ENCODE peak calls at places on chromosomes 6 and 20, in eight cellular contexts. D is ascending aorta, Y is dorsolateral prefrontal cortex, H is neural progenitor cell, M is breast epithelium, L is endodermal cell, J is IMR-90, S is pancreas. G is an unnamed sample.

GRCh38 chr6:95658896-95659295 is 81.6 kb downstream of the MANEA start:
- DNase-seq in D (no peak), Y (no peak), H (no peak), M (no peak), L (no peak), J (no peak), S (no peak), G (no peak)

GRCh38 chr6:107819976-107820551 is 4.0 kb downstream of the SCML4 start:
- DNase-seq in D (no peak), Y (no peak), H (peak; percentile 81), M (no peak), L (peak; percentile 74), J (peak; percentile 1), S (no peak), G (no peak)

GRCh38 chr6:44049989-44050871 is 77.0 kb downstream of the MRPL14 start:
- DNase-seq in D (no peak), Y (no peak), H (no peak), M (no peak), L (no peak), J (peak; percentile 39), S (no peak), G (no peak)

GRCh38 chr6:28657756-28658465 is 132.2 kb downstream of the GPX5 start:
- DNase-seq in D (no peak), Y (peak; percentile 70), H (peak; percentile 68), M (no peak), L (peak; percentile 82), J (peak; percentile 69), S (no peak), G (no peak)

GRCh38 chr20:57660510-57661199 is 40.4 kb upstream of the ZBP1 start:
- DNase-seq in D (no peak), Y (no peak), H (no peak), M (peak; percentile 27), L (no peak), J (no peak), S (peak; percentile 35), G (peak; percentile 1)

GRCh38 chr6:138297761-138298298 is 79.5 kb upstream of the PBOV1 start:
- DNase-seq in D (no peak), Y (no peak), H (no peak), M (no peak), L (no peak), J (no peak), S (no peak), G (no peak)

GRCh38 chr6:168060521-168060931 is 18.5 kb downstream of the FRMD1 start:
- DNase-seq in D (no peak), Y (peak; percentile 64), H (peak; percentile 79), M (no peak), L (peak; percentile 87), J (peak; percentile 43), S (peak; percentile 81), G (no peak)

GRCh38 chr20:29319725-29320124 is 1937.7 kb upstream of the DEFB115 start:
- DNase-seq in D (no peak), Y (no peak), H (no peak), M (no peak), L (no peak), J (no peak), S (no peak), G (no peak)

GRCh38 chr6:53582963-53583362 is 38.1 kb upstream of the GCLC start:
- DNase-seq in D (no peak), Y (no peak), H (no peak), M (no peak), L (no peak), J (peak; percentile 38), S (no peak), G (no peak)

GRCh38 chr6:5599112-5599511 is 337.8 kb downstream of the FARS2 start:
- DNase-seq in D (no peak), Y (no peak), H (no peak), M (no peak), L (no peak), J (no peak), S (no peak), G (no peak)

GRCh38 chr20:64082126-64082638 is 2.0 kb downstream of the LKAAEAR1 start:
- DNase-seq in D (no peak), Y (no peak), H (peak; percentile 56), M (no peak), L (peak; percentile 69), J (no peak), S (no peak), G (no peak)

GRCh38 chr6:116405147-116405546 is 34.4 kb downstream of the DSE start:
- DNase-seq in D (no peak), Y (no peak), H (peak; percentile 57), M (no peak), L (no peak), J (peak; percentile 84), S (no peak), G (no peak)
- H3K27ac ChIP-seq in D (peak overlapping the region; percentile 66), Y (peak overlapping the region; percentile 41), H (no peak overlapping the region), M (peak overlapping the region; percentile 75), L (peak overlapping the region; percentile 44), J (peak overlapping the region; percentile 55), S (no peak overlapping the region), G (peak overlapping the region; percentile 60)

DNA sequence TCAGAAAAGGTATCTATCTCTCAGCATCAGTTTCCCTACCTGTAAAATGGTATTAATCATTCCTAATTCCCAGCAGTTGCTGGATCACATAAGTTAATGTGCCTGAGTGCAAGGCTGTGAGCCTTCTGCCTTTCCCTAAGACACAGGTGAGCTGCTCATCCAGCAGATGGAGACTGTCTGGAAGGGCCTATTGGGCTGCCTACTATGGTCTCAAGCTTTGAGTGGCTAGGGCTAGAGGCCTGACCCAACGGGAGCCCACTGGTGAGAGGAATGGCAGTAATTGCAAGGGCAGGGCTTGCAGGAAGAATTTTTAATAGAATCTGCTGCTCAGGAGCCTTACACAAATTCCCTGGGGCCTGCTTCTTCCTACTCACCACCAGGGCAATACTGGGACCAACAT is 4.3 kb downstream of the KHDC1 start:
- DNase-seq in D (no peak), Y (no peak), H (no peak), M (no peak), L (peak; percentile 63), J (no peak), S (no peak), G (no peak)
- TF ChIP-seq CTCF in D (no peak), Y (no peak), H (no peak), M (no peak), L (peak; percentile 57), J (no peak), S (no peak), G (no peak)

GRCh38 chr6:106735136-106735535 is 105.8 kb downstream of the QRSL1 start:
- DNase-seq in D (no peak), Y (no peak), H (no peak), M (no peak), L (no peak), J (no peak), S (no peak), G (no peak)
- H3K27ac ChIP-seq in D (no peak overlapping the region), Y (no peak overlapping the region), H (no peak overlapping the region), M (no peak overlapping the region), L (no peak overlapping the region), J (no peak overlapping the region), S (no peak overlapping the region), G (no peak overlapping the region)

GRCh38 chr6:16496210-16496609 is 257.8 kb downstream of the GMPR start:
- DNase-seq in D (no peak), Y (no peak), H (no peak), M (no peak), L (no peak), J (no peak), S (no peak), G (no peak)
- TF ChIP-seq CTCF in D (no peak), Y (no peak), H (no peak), M (no peak), L (peak; percentile 34), J (no peak), S (no peak), G (no peak)

GRCh38 chr6:104941694-104942177 is 15.2 kb upstream of the LIN28B start:
- DNase-seq in D (no peak), Y (no peak), H (peak; percentile 34), M (no peak), L (no peak), J (no peak), S (no peak), G (no peak)
- H3K27ac ChIP-seq in D (no peak overlapping the region), Y (no peak overlapping the region), H (peak overlapping the region; percentile 68), M (no peak overlapping the region), L (peak overlapping the region; percentile 83), J (no peak overlapping the region), S (no peak overlapping the region), G (no peak overlapping the region)

DNA sequence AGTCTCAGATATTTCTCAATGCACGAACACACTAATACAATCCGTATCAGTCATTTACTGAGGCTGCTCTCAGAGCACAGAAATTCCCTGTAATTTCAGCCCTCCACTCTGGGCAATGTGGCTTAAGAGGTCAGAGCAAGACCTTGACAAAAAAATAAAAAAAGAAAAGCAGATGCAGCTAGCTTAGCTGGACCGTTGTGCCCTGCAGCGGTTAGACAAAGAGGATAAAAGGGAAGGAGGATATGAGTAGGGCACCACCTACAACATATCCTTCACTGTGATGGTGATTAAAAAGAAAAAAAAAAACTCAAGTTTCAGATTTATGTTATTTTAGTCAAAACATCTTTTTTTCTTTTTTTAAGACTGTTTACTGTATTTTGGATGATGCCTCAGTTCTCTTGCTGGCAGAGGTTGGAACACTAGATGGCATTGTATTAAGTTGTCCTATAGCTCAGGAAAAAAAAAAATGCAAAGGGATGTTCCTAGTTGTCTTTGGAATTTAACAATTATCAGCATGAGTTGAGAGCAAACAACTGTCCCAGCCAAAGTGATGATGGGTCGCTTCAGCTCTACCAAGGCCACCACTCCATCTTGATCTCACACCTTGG is 59.9 kb downstream of the ANKEF1 start:
- DNase-seq in D (no peak), Y (no peak), H (no peak), M (no peak), L (no peak), J (no peak), S (no peak), G (no peak)
- TF ChIP-seq CTCF in D (no peak), Y (peak; percentile 20), H (no peak), M (no peak), L (peak; percentile 40), J (no peak), S (no peak), G (no peak)

GRCh38 chr6:109389650-109390274 is 7.5 kb upstream of the CD164 start:
- DNase-seq in D (no peak), Y (no peak), H (no peak), M (no peak), L (no peak), J (peak; percentile 41), S (no peak), G (no peak)

GRCh38 chr6:109383438-109383940 is 1.2 kb upstream of the CD164 start:
- DNase-seq in D (no peak), Y (no peak), H (no peak), M (no peak), L (no peak), J (no peak), S (no peak), G (no peak)

GRCh38 chr6:109382576-109383437 is 540 bp upstream of the CD164 start:
- DNase-seq in D (peak; percentile 81), Y (peak; percentile 86), H (peak; percentile 96), M (peak; percentile 90), L (peak; percentile 96), J (peak; percentile 92), S (peak; percentile 90), G (peak; percentile 82)

GRCh38 chr6:109393882-109394281 is 11.6 kb upstream of the CD164 start:
- DNase-seq in D (no peak), Y (no peak), H (no peak), M (no peak), L (no peak), J (peak; percentile 22), S (no peak), G (no peak)

DNA sequence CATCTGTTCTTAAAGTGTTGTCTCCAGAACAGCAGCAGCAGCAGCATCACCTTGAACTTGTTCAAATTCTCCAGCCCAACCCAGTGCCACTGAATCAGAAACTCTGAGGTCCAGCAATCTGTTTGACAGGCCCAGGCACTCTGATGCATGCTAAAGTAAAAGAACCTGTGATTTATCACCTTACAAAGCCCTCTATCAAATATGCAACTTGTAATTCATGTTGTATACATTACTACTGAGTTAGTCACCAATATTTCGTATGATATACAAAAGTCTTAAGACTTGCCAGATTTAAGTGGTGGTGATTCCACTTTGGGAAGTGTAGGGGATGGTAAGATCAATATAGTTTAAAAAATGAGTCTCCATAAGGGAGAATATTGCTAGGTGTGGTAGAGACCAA is 6.0 kb upstream of the CD164 start:
- DNase-seq in D (no peak), Y (no peak), H (no peak), M (no peak), L (no peak), J (no peak), S (no peak), G (no peak)
- H3K27ac ChIP-seq in D (no peak overlapping the region), Y (no peak overlapping the region), H (no peak overlapping the region), M (no peak overlapping the region), L (no peak overlapping the region), J (no peak overlapping the region), S (no peak overlapping the region), G (no peak overlapping the region)